ENCODE peak calls at places on chromosomes 11 and 22, in four cellular contexts. One of them, this sample, is unnamed.

GRCh38 chr11:117378966-117379865 is 51.6 kb downstream of the CEP164 start:
- DNase-seq in Panc1: no peak
- DNase-seq in K562: no peak
- DNase-seq in HepG2: no peak
- DNase-seq in this sample: no peak

GRCh38 chr22:36252754-36253522 is at the start of gene APOL1:
- DNase-seq in HepG2: peak; percentile 63
- DNase-seq in Panc1: no peak
- DNase-seq in K562: peak; percentile 23
- DNase-seq in this sample: no peak

GRCh38 chr22:20998411-20999336 is 3.2 kb downstream of the THAP7 start:
- DNase-seq in HepG2: no peak
- DNase-seq in Panc1: no peak
- DNase-seq in K562: no peak
- DNase-seq in this sample: no peak

GRCh38 chr11:57942808-57943207 is 80.9 kb upstream of the OR9Q1 start:
- DNase-seq in Panc1: no peak
- DNase-seq in HepG2: no peak
- DNase-seq in K562: no peak
- DNase-seq in this sample: no peak

GRCh38 chr11:73114110-73114834 is 27.8 kb downstream of the FCHSD2 start:
- DNase-seq in K562: no peak
- DNase-seq in Panc1: no peak
- DNase-seq in HepG2: no peak
- DNase-seq in this sample: no peak

GRCh38 chr11:95081412-95081811 is 8.2 kb upstream of the ENDOD1 start:
- DNase-seq in K562: no peak
- DNase-seq in HepG2: no peak
- DNase-seq in Panc1: no peak
- DNase-seq in this sample: no peak

GRCh38 chr11:123430736-123431356 is 777 bp downstream of the GRAMD1B start:
- DNase-seq in Panc1: no peak
- DNase-seq in HepG2: no peak
- DNase-seq in K562: no peak
- DNase-seq in this sample: no peak

GRCh38 chr11:48088682-48089050 is 108.3 kb downstream of the PTPRJ start:
- DNase-seq in Panc1: no peak
- DNase-seq in HepG2: no peak
- DNase-seq in K562: no peak
- DNase-seq in this sample: no peak

GRCh38 chr11:128603752-128604472 is 16.6 kb upstream of the ETS1 start:
- DNase-seq in Panc1: no peak
- DNase-seq in K562: no peak
- DNase-seq in HepG2: no peak
- DNase-seq in this sample: no peak

GRCh38 chr11:64545605-64546004 is 45.4 kb upstream of the SLC22A12 start:
- DNase-seq in K562: no peak
- DNase-seq in HepG2: no peak
- DNase-seq in Panc1: peak; percentile 67
- DNase-seq in this sample: peak; percentile 69

GRCh38 chr11:110184974-110185597 is 91.9 kb downstream of the ZC3H12C start:
- DNase-seq in HepG2: peak; percentile 14
- DNase-seq in Panc1: no peak
- DNase-seq in K562: no peak
- DNase-seq in this sample: peak; percentile 10

GRCh38 chr11:12599408-12600143 is 74.6 kb upstream of the TEAD1 start:
- DNase-seq in Panc1: no peak
- DNase-seq in HepG2: peak; percentile 91
- DNase-seq in K562: peak; percentile 65
- DNase-seq in this sample: peak; percentile 40

GRCh38 chr22:31295831-31296230 is 3.5 kb upstream of the PIK3IP1 start:
- DNase-seq in HepG2: no peak
- DNase-seq in K562: no peak
- DNase-seq in Panc1: no peak
- DNase-seq in this sample: no peak

GRCh38 chr11:123545726-123546125 is 108.7 kb downstream of the SCN3B start:
- DNase-seq in Panc1: no peak
- DNase-seq in K562: no peak
- DNase-seq in HepG2: no peak
- DNase-seq in this sample: no peak

GRCh38 chr22:19432092-19432844 is at the start of gene MRPL40:
- DNase-seq in Panc1: peak; percentile 39
- DNase-seq in K562: peak; percentile 100
- DNase-seq in HepG2: peak; percentile 86
- DNase-seq in this sample: peak; percentile 85

GRCh38 chr11:17766590-17766989 is 32.0 kb downstream of the KCNC1 start:
- DNase-seq in Panc1: no peak
- DNase-seq in K562: no peak
- DNase-seq in HepG2: no peak
- DNase-seq in this sample: peak; percentile 24

GRCh38 chr22:37301144-37301820 is 19.0 kb downstream of the CYTH4 start:
- DNase-seq in HepG2: no peak
- DNase-seq in K562: no peak
- DNase-seq in Panc1: no peak
- DNase-seq in this sample: no peak

GRCh38 chr11:44795803-44796535 is 69.2 kb downstream of the TSPAN18 start:
- DNase-seq in HepG2: no peak
- DNase-seq in K562: no peak
- DNase-seq in Panc1: no peak
- DNase-seq in this sample: no peak

GRCh38 chr11:353315-353857 is 15.9 kb upstream of the B4GALNT4 start:
- DNase-seq in K562: no peak
- DNase-seq in Panc1: no peak
- DNase-seq in HepG2: peak; percentile 90
- DNase-seq in this sample: no peak

GRCh38 chr22:47928626-47929025 is 1166.2 kb downstream of the TBC1D22A start:
- DNase-seq in HepG2: no peak
- DNase-seq in Panc1: no peak
- DNase-seq in K562: no peak
- DNase-seq in this sample: no peak

GRCh38 chr11:84501750-84502149 is 1125.4 kb downstream of the DLG2 start:
- DNase-seq in HepG2: no peak
- DNase-seq in K562: no peak
- DNase-seq in Panc1: no peak
- DNase-seq in this sample: no peak

GRCh38 chr11:65928667-65929066 is 9.4 kb downstream of the DRAP1 start:
- DNase-seq in K562: peak; percentile 28
- DNase-seq in HepG2: no peak
- DNase-seq in Panc1: no peak
- DNase-seq in this sample: no peak

GRCh38 chr11:60376601-60377000 is 1.7 kb upstream of the MS4A7 start:
- DNase-seq in K562: no peak
- DNase-seq in HepG2: no peak
- DNase-seq in Panc1: no peak
- DNase-seq in this sample: no peak

GRCh38 chr11:121711900-121712424 is 259.2 kb upstream of the SORL1-AS1 start:
- DNase-seq in HepG2: peak; percentile 74
- DNase-seq in K562: no peak
- DNase-seq in Panc1: no peak
- DNase-seq in this sample: no peak

GRCh38 chr11:31812392-31813241 is 1.5 kb upstream of the PAX6 start:
- DNase-seq in Panc1: no peak
- DNase-seq in HepG2: peak; percentile 17
- DNase-seq in K562: no peak
- DNase-seq in this sample: no peak

GRCh38 chr11:113091578-113091844 is 130.3 kb downstream of the NCAM1 start:
- DNase-seq in Panc1: no peak
- DNase-seq in K562: no peak
- DNase-seq in HepG2: no peak
- DNase-seq in this sample: no peak

GRCh38 chr22:22687638-22688500 is 43.5 kb downstream of the GGTLC2 start:
- DNase-seq in K562: peak; percentile 90
- DNase-seq in Panc1: peak; percentile 33
- DNase-seq in HepG2: peak; percentile 43
- DNase-seq in this sample: no peak

GRCh38 chr11:1936072-1936780 is 10.9 kb upstream of the MRPL23 start:
- DNase-seq in HepG2: no peak
- DNase-seq in Panc1: no peak
- DNase-seq in K562: no peak
- DNase-seq in this sample: no peak

GRCh38 chr11:45091563-45092392 is 54.7 kb upstream of the PRDM11 start:
- DNase-seq in HepG2: no peak
- DNase-seq in Panc1: no peak
- DNase-seq in K562: no peak
- DNase-seq in this sample: no peak

GRCh38 chr22:29167032-29167911 is 38.4 kb upstream of the EMID1 start:
- DNase-seq in K562: no peak
- DNase-seq in Panc1: no peak
- DNase-seq in HepG2: no peak
- DNase-seq in this sample: no peak

GRCh38 chr11:95563173-95563572 is 226.4 kb downstream of the FAM76B start:
- DNase-seq in HepG2: no peak
- DNase-seq in Panc1: no peak
- DNase-seq in K562: no peak
- DNase-seq in this sample: no peak

GRCh38 chr11:87926250-87926970 is 248.8 kb downstream of the RAB38 start:
- DNase-seq in HepG2: no peak
- DNase-seq in Panc1: peak; percentile 66
- DNase-seq in K562: no peak
- DNase-seq in this sample: peak; percentile 80

GRCh38 chr22:44971651-44972362 is 38.0 kb downstream of the PHF21B start:
- DNase-seq in HepG2: no peak
- DNase-seq in K562: no peak
- DNase-seq in Panc1: no peak
- DNase-seq in this sample: no peak

GRCh38 chr22:36447634-36448033 is 33.8 kb downstream of the TXN2 start:
- DNase-seq in Panc1: no peak
- DNase-seq in HepG2: no peak
- DNase-seq in K562: no peak
- DNase-seq in this sample: no peak

DNA sequence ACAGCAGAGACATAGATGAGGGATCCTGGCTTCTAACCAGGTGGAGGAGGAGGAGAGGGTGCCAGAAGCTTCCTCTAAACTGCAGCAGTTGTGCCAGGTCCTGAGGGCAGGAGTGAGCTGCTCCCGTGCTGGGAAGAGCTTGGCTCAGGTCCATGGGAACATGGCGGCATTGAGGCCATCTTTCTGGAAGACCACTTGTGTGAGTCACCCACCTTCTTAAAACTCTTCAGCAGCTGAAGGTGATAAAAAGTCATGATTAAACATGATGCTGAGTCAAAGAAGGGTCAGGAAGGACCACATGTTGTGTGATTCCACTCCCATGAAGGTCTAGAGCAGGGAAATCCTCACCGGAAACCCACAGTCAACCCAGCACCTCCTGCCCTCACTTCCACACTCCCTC is 35.1 kb downstream of the LINC01488 start:
- DNase-seq in Panc1: no peak
- DNase-seq in K562: no peak
- DNase-seq in HepG2: no peak
- DNase-seq in this sample: no peak
- TF ChIP-seq TCF7L2 in Panc1: no peak
- TF ChIP-seq TCF7L2 in K562: no peak
- TF ChIP-seq TCF7L2 in HepG2: no peak
- TF ChIP-seq TCF7L2 in this sample: no peak

GRCh38 chr11:3959918-3960295 is 104.4 kb downstream of the STIM1 start:
- DNase-seq in K562: no peak
- DNase-seq in Panc1: no peak
- DNase-seq in HepG2: no peak
- DNase-seq in this sample: no peak
- TF ChIP-seq TCF7L2 in K562: no peak
- TF ChIP-seq TCF7L2 in Panc1: no peak
- TF ChIP-seq TCF7L2 in HepG2: peak; percentile 35
- TF ChIP-seq TCF7L2 in this sample: no peak

GRCh38 chr11:13606701-13607100 is 61.8 kb upstream of the FAR1 start:
- DNase-seq in Panc1: no peak
- DNase-seq in HepG2: no peak
- DNase-seq in K562: no peak
- DNase-seq in this sample: no peak

GRCh38 chr11:13603661-13604060 is 64.8 kb upstream of the FAR1 start:
- DNase-seq in K562: no peak
- DNase-seq in Panc1: no peak
- DNase-seq in HepG2: no peak
- DNase-seq in this sample: no peak

GRCh38 chr11:13602844-13603243 is 65.6 kb upstream of the FAR1 start:
- DNase-seq in HepG2: no peak
- DNase-seq in Panc1: no peak
- DNase-seq in K562: no peak
- DNase-seq in this sample: no peak
- TF ChIP-seq TCF7L2 in HepG2: no peak
- TF ChIP-seq TCF7L2 in Panc1: no peak
- TF ChIP-seq TCF7L2 in K562: no peak
- TF ChIP-seq TCF7L2 in this sample: no peak

GRCh38 chr11:82890941-82891340 is 9.3 kb downstream of the PRCP start:
- DNase-seq in HepG2: no peak
- DNase-seq in K562: no peak
- DNase-seq in Panc1: no peak
- DNase-seq in this sample: no peak
- TF ChIP-seq TCF7L2 in HepG2: no peak
- TF ChIP-seq TCF7L2 in K562: no peak
- TF ChIP-seq TCF7L2 in Panc1: no peak
- TF ChIP-seq TCF7L2 in this sample: no peak